ENCODE peak calls at places on chromosomes 3 and 15, in nine cellular contexts. Q, A, U, E, F, W, G, M and C are unnamed samples.

GRCh38 chr3:182436547-182436946 is 356.8 kb upstream of the ATP11B start:
- DNase-seq in U (no peak), A (no peak), F (no peak), Q (no peak), M (no peak), G (peak; percentile 84), W (no peak), E (no peak), C (no peak)

GRCh38 chr15:24966364-24967103 is 11.7 kb downstream of the SNRPN start:
- DNase-seq in W (no peak), F (no peak), M (no peak), U (no peak), G (no peak), Q (no peak), A (no peak), E (no peak), C (no peak)

GRCh38 chr3:180417241-180417640 is 184.7 kb upstream of the TTC14 start:
- DNase-seq in Q (peak; percentile 23), M (no peak), U (no peak), W (peak; percentile 16), G (no peak), E (no peak), A (no peak), F (no peak), C (no peak)

GRCh38 chr3:146414010-146414409 is 55.4 kb downstream of the PLSCR2 start:
- DNase-seq in A (no peak), M (no peak), W (no peak), Q (no peak), G (no peak), E (no peak), F (no peak), U (no peak), C (no peak)

GRCh38 chr3:72017935-72018334 is 233.0 kb upstream of the PROK2 start:
- DNase-seq in E (no peak), W (no peak), G (no peak), U (no peak), F (no peak), M (no peak), Q (no peak), A (no peak), C (no peak)

GRCh38 chr3:12541625-12542024 is 3.7 kb downstream of the MKRN2OS start:
- DNase-seq in U (no peak), W (no peak), M (no peak), Q (no peak), E (no peak), A (peak; percentile 69), F (no peak), G (no peak), C (no peak)

GRCh38 chr15:31396881-31397560 is 70.4 kb downstream of the KLF13 start:
- DNase-seq in Q (peak; percentile 96), W (peak; percentile 92), A (peak; percentile 97), E (no peak), F (no peak), U (no peak), M (peak; percentile 45), G (peak; percentile 56), C (no peak)

GRCh38 chr3:123157598-123158287 is 44.0 kb upstream of the SEC22A start:
- DNase-seq in A (no peak), M (no peak), U (no peak), W (no peak), Q (no peak), G (peak; percentile 88), F (no peak), E (no peak), C (no peak)

GRCh38 chr3:40690696-40691597 is 166.2 kb downstream of the ZNF621 start:
- DNase-seq in Q (peak; percentile 69), F (peak; percentile 53), E (no peak), U (no peak), M (no peak), G (peak; percentile 78), A (no peak), W (no peak), C (no peak)

GRCh38 chr15:79595995-79596622 is 164.0 kb downstream of the MINAR1 start:
- DNase-seq in G (peak; percentile 59), W (peak; percentile 88), F (no peak), M (peak; percentile 92), Q (peak; percentile 95), E (no peak), A (peak; percentile 98), U (peak; percentile 1), C (no peak)

GRCh38 chr15:81302605-81303204 is 21.2 kb downstream of the STARD5 start:
- DNase-seq in M (no peak), G (no peak), F (no peak), W (no peak), Q (no peak), E (no peak), A (no peak), U (no peak), C (no peak)

GRCh38 chr3:106920609-106921008 is 456.6 kb upstream of the CCDC54 start:
- DNase-seq in Q (no peak), G (no peak), A (no peak), U (no peak), W (no peak), F (no peak), M (no peak), E (no peak), C (no peak)

GRCh38 chr15:34365073-34365825 is 1.7 kb downstream of the LPCAT4 start:
- DNase-seq in W (peak; percentile 16), A (peak; percentile 34), U (no peak), F (no peak), M (no peak), E (no peak), Q (no peak), G (no peak), C (no peak)

GRCh38 chr3:65107174-65107573 is 419.4 kb upstream of the ADAMTS9 start:
- DNase-seq in W (peak; percentile 20), E (no peak), A (no peak), U (no peak), F (no peak), Q (peak; percentile 4), M (no peak), G (no peak), C (no peak)

GRCh38 chr15:39922450-39923092 is 2.5 kb upstream of the GPR176 start:
- DNase-seq in Q (no peak), E (no peak), F (no peak), A (peak; percentile 32), W (peak; percentile 37), G (no peak), U (no peak), M (no peak), C (no peak)

GRCh38 chr3:196712514-196713413 is 587 bp downstream of the PIGX start:
- DNase-seq in W (peak; percentile 88), G (peak; percentile 62), U (peak; percentile 62), E (peak; percentile 50), Q (peak; percentile 51), A (peak; percentile 73), F (no peak), M (peak; percentile 34), C (peak; percentile 61)

GRCh38 chr3:13015286-13016082 is 57.7 kb downstream of the IQSEC1 start:
- DNase-seq in G (peak; percentile 47), E (no peak), U (no peak), M (no peak), W (no peak), A (no peak), Q (no peak), F (no peak), C (peak; percentile 41)

GRCh38 chr15:56208641-56209155 is 35.0 kb downstream of the RFX7 start:
- DNase-seq in F (no peak), U (no peak), W (no peak), A (no peak), G (no peak), Q (no peak), M (no peak), E (no peak), C (no peak)

GRCh38 chr3:134656211-134656800 is 5.5 kb upstream of the KY start:
- DNase-seq in U (no peak), M (no peak), E (no peak), G (no peak), Q (no peak), A (no peak), F (no peak), W (no peak), C (no peak)

GRCh38 chr3:136353461-136353860 is 103.3 kb downstream of the PCCB start:
- DNase-seq in F (no peak), G (no peak), M (no peak), U (no peak), W (no peak), E (no peak), Q (no peak), A (peak; percentile 50), C (no peak)

GRCh38 chr3:141940204-141940776 is 63.8 kb downstream of the ATP1B3 start:
- DNase-seq in M (peak; percentile 64), W (peak; percentile 83), F (peak; percentile 79), A (peak; percentile 37), E (no peak), G (peak; percentile 74), Q (peak; percentile 97), U (no peak), C (no peak)